ENCODE peak calls at places on chromosome 17, in six cellular contexts. A, T, N, U, O and F are unnamed samples.

GRCh38 chr17:32323046-32323445 is 18.9 kb downstream of the C17orf75 start:
- DNase-seq in A (no peak), T (no peak), N (no peak), U (no peak), O (no peak), F (no peak)

GRCh38 chr17:49992933-49993422 is 2.0 kb downstream of the DLX3 start:
- DNase-seq in A (no peak), T (no peak), N (no peak), U (no peak), O (no peak), F (no peak)

GRCh38 chr17:2854662-2855061 is 58.4 kb downstream of the RAP1GAP2 start:
- DNase-seq in A (no peak), T (no peak), N (no peak), U (no peak), O (no peak), F (no peak)

GRCh38 chr17:81040791-81041337 is 5.9 kb downstream of the BAIAP2 start:
- DNase-seq in A (no peak), T (no peak), N (no peak), U (peak), O (no peak), F (no peak)

GRCh38 chr17:51351890-51352289 is 91.5 kb downstream of the UTP18 start:
- DNase-seq in A (no peak), T (no peak), N (no peak), U (no peak), O (peak), F (no peak)

GRCh38 chr17:9897569-9897968 is 7.5 kb downstream of the RCVRN start:
- DNase-seq in A (no peak), T (no peak), N (no peak), U (no peak), O (no peak), F (no peak)

GRCh38 chr17:37310940-37311339 is 64.8 kb upstream of the C17orf78 start:
- DNase-seq in A (no peak), T (no peak), N (no peak), U (no peak), O (no peak), F (no peak)

GRCh38 chr17:48241131-48241591 is 133.6 kb downstream of the SNX11 start:
- DNase-seq in A (no peak), T (no peak), N (peak), U (peak), O (no peak), F (no peak)

GRCh38 chr17:50565559-50566350 is 5.2 kb downstream of the CACNA1G start:
- DNase-seq in A (no peak), T (no peak), N (no peak), U (no peak), O (peak), F (no peak)

GRCh38 chr17:77128895-77129567 is 11.7 kb upstream of the SEC14L1 start:
- DNase-seq in A (no peak), T (no peak), N (no peak), U (no peak), O (no peak), F (no peak)

GRCh38 chr17:8300629-8301242 is 5.5 kb upstream of the SLC25A35 start:
- DNase-seq in A (peak), T (peak), N (peak), U (peak), O (peak), F (peak)

GRCh38 chr17:30812218-30813177 is 12.0 kb downstream of the CRLF3 start:
- DNase-seq in A (no peak), T (no peak), N (no peak), U (no peak), O (no peak), F (no peak)

GRCh38 chr17:39016193-39017153 is 49.3 kb upstream of the FBXO47 start:
- DNase-seq in A (no peak), T (no peak), N (no peak), U (no peak), O (no peak), F (no peak)

GRCh38 chr17:60065867-60066266 is 12.9 kb downstream of the HEATR6 start:
- DNase-seq in A (no peak), T (no peak), N (peak), U (no peak), O (no peak), F (no peak)

GRCh38 chr17:43471801-43472200 is 12.0 kb upstream of the DHX8 start:
- DNase-seq in A (no peak), T (no peak), N (no peak), U (no peak), O (no peak), F (no peak)

GRCh38 chr17:43875476-43876147 is 28.6 kb downstream of the CD300LG start:
- DNase-seq in A (no peak), T (no peak), N (no peak), U (no peak), O (no peak), F (no peak)

GRCh38 chr17:28580925-28581324 is 4.2 kb upstream of the ALDOC start:
- DNase-seq in A (no peak), T (no peak), N (no peak), U (no peak), O (no peak), F (no peak)

GRCh38 chr17:39177256-39177655 is 11.3 kb upstream of the ARL5C start:
- DNase-seq in A (no peak), T (no peak), N (no peak), U (no peak), O (no peak), F (no peak)

GRCh38 chr17:61203765-61204164 is 195.9 kb upstream of the TBX2 start:
- DNase-seq in A (no peak), T (no peak), N (no peak), U (no peak), O (no peak), F (no peak)